ENCODE peak calls at places on chromosomes 13 and 19, in ten cellular contexts. R, G, D, M, X, Q, K, O, B and E are unnamed samples.

GRCh38 chr19:55658846-55659459 is 4.1 kb downstream of the U2AF2 start:
- DNase-seq in R (no peak), G (no peak), D (no peak), M (no peak), X (no peak), Q (no peak), K (no peak), O (no peak), B (no peak), E (no peak)

GRCh38 chr19:37007587-37008220 is 70.5 kb upstream of the ZNF420 start:
- DNase-seq in R (no peak), G (no peak), D (peak), M (peak), X (no peak), Q (peak), K (no peak), O (peak), B (peak), E (peak)

GRCh38 chr13:32883501-32883900 is 132.7 kb upstream of the KL start:
- DNase-seq in R (no peak), G (no peak), D (peak), M (no peak), X (peak), Q (no peak), K (peak), O (no peak), B (peak), E (peak)

GRCh38 chr19:53545271-53546065 is 7.5 kb downstream of the ZNF331 start:
- DNase-seq in R (no peak), G (peak), D (no peak), M (peak), X (no peak), Q (no peak), K (peak), O (no peak), B (no peak), E (peak)

GRCh38 chr19:5141278-5141925 is 172.5 kb downstream of the KDM4B start:
- DNase-seq in R (no peak), G (no peak), D (peak), M (no peak), X (no peak), Q (peak), K (no peak), O (no peak), B (peak), E (peak)

GRCh38 chr13:52899206-52899605 is 50.8 kb upstream of the PCDH8 start:
- DNase-seq in R (no peak), G (no peak), D (no peak), M (no peak), X (no peak), Q (no peak), K (no peak), O (no peak), B (no peak), E (no peak)

GRCh38 chr19:18156841-18157464 is 4.0 kb downstream of the PIK3R2 start:
- DNase-seq in R (no peak), G (peak), D (peak), M (peak), X (peak), Q (no peak), K (peak), O (peak), B (peak), E (peak)

GRCh38 chr13:34001357-34001756 is 183.4 kb downstream of the RFC3 start:
- DNase-seq in R (no peak), G (no peak), D (no peak), M (no peak), X (no peak), Q (no peak), K (no peak), O (no peak), B (no peak), E (no peak)

GRCh38 chr19:29212614-29213573 is at the start of gene UQCRFS1:
- DNase-seq in R (peak), G (peak), D (peak), M (peak), X (peak), Q (peak), K (peak), O (peak), B (peak), E (peak)

GRCh38 chr19:39679791-39680168 is 24.1 kb downstream of the LGALS16 start:
- DNase-seq in R (no peak), G (no peak), D (no peak), M (no peak), X (no peak), Q (peak), K (no peak), O (no peak), B (no peak), E (no peak)

GRCh38 chr13:43132228-43132627 is 108.8 kb downstream of the DNAJC15 start:
- DNase-seq in R (peak), G (no peak), D (peak), M (peak), X (no peak), Q (no peak), K (peak), O (peak), B (peak), E (peak)

GRCh38 chr13:44762946-44763345 is 186.8 kb upstream of the TSC22D1 start:
- DNase-seq in R (no peak), G (no peak), D (no peak), M (no peak), X (no peak), Q (no peak), K (peak), O (no peak), B (no peak), E (no peak)

GRCh38 chr19:44401108-44401786 is at the start of gene ZNF285:
- DNase-seq in R (peak), G (peak), D (peak), M (peak), X (peak), Q (peak), K (peak), O (peak), B (peak), E (peak)

GRCh38 chr13:79128158-79128557 is 277.9 kb downstream of the RBM26 start:
- DNase-seq in R (no peak), G (peak), D (peak), M (no peak), X (no peak), Q (no peak), K (peak), O (no peak), B (peak), E (peak)

GRCh38 chr19:22783651-22784050 is 300 bp downstream of the ZNF99 start:
- DNase-seq in R (no peak), G (no peak), D (no peak), M (no peak), X (no peak), Q (no peak), K (no peak), O (no peak), B (no peak), E (no peak)

DNA sequence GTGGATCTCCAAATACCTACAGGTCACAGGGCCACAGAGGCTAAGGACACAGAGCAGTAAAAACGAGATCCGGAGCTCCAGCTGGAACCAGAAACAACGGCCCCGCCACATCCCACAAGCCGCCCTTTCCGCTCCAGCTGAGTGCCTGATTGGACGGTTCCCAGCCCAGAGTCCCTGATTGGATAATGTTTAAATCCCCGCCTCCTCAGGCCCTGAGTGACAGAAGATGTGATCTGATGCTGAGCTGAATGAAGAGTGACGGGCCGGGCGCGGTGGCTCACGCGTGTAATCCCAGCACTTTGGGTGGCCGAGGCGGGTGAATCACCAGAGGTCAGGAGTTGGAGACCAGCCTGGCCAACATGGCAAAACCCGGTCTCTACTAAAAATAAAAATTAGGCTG is at the start of gene ZNF99:
- DNase-seq in R (no peak), G (no peak), D (no peak), M (no peak), X (peak), Q (no peak), K (no peak), O (no peak), B (no peak), E (no peak)
- H3K4me3 ChIP-seq in R (no peak), G (peak), D (no peak), M (no peak), X (peak), Q (no peak), K (no peak), O (peak), B (no peak), E (no peak)

DNA sequence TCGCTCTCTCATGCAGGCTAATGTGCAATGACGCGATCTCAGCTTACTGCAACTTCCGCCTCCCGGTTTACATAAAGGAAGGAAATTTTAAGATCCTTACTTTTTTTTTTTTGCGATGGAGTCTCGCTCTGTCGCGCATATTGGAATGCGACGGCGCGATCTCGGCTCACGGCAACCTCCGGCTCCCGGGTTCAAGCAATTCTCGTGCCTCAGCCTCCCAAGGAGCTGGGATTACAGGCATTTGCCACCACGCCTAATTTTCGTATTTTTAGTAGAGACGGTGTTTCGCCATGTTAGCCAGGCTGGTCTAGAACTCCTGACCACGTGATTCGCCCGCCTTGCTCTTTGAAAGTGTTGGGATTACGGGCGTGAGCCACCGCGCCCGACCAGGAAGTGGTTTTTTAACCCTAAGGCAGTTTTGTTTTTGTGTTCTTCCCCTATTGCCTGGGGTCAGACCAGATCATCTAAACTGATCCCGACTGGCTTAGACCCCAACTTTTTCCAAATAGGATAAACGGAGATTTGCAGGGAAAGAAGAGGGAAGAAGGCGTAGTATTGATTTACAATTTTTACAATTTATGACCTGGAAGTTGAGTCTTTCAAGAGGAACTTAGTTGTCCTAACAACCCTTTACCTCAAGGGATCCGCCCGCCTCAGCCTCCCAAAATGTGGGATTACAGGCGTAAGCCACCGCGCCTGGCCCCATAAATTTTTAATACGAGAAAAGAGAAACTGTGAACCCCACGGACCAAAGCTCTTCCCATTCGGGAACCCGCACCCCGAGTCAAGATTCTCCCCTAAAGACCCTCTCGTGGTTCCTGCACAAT is 142.0 kb downstream of the ZNF737 start:
- DNase-seq in R (peak), G (peak), D (peak), M (peak), X (peak), Q (peak), K (peak), O (peak), B (peak), E (peak)
- H3K4me3 ChIP-seq in R (peak), G (peak), D (peak), M (peak), X (peak), Q (peak), K (peak), O (peak), B (peak), E (peak)

DNA sequence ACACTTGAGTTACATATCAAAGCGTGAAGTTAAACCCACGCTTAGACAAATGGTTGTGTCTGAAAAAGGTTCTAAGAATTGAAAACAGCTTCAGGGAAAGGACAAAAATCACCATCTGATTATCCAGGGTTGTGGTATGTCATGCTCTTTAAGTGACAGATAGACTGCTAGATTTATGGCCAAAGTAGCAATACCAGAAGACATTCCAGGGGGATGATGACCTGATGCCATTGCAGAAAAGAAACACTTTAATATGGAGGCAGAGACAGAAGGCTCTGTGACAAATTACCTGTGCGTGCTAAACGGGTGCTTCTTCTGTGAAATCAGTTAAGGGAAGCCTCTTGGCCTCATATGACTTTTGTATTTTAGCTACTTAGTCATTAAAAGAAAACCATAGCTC is 144.3 kb upstream of the RNF113B start:
- DNase-seq in R (no peak), G (no peak), D (no peak), M (no peak), X (no peak), Q (no peak), K (no peak), O (no peak), B (no peak), E (no peak)
- H3K4me3 ChIP-seq in R (no peak), G (no peak), D (no peak), M (no peak), X (no peak), Q (no peak), K (no peak), O (no peak), B (no peak), E (no peak)

DNA sequence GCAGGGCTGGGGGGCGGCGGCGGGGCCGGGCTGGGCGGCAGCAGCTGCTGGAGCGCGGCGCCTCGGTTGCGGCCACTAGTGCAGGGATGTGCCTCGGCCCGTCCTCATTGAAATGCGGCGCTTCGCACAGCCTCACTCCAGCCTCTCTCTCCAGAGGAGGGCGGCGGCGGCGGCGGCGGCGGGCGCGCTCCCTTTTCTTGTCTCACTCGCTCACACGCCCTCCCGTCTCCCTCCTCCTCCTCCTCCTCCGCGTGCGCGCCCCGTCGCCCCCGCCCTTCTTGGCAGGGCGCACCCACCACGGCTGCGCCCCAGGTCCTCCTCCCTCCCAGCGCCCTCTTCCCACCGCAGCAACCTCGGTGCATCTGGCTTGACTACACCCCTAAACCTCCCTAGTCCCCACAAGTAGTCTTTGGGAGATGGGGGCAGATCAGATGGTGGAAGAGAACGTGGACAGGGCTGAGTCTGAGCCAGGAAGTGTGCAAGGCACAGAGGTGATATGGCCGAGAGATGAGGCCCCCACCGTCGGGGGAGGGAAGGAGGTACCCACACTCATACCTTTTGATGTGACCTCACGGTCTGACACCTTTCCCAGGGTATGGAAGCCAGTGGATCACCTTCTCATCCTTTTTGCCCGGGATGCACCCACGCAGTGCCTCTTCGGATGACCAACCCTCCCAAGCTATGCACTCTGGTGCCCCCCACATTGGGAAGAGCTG is at the start of gene DCLK1:
- DNase-seq in R (peak), G (peak), D (peak), M (no peak), X (peak), Q (no peak), K (peak), O (peak), B (peak), E (peak)
- H3K4me3 ChIP-seq in R (peak), G (peak), D (peak), M (peak), X (peak), Q (no peak), K (peak), O (peak), B (peak), E (peak)

DNA sequence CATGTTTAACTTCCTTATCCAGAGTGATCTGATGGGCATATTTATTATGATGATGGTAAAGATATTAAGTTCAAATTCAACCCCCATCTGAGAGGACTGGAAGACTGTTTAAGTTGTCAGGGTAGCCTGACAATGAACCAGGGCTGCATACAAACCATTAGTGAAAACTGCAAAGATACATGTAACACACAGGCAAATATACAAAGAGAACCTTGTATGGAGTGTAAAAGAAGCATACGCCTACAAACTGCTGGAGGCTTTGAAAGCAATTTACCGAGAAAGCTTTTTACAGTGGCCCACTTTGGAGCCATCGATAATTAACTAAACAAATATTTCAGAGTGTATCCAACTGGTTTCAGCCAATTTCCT is 231.4 kb upstream of the SPRY2 start:
- DNase-seq in R (no peak), G (no peak), D (no peak), M (no peak), X (no peak), Q (no peak), K (no peak), O (no peak), B (no peak), E (no peak)
- H3K4me3 ChIP-seq in R (no peak), G (no peak), D (no peak), M (no peak), X (no peak), Q (no peak), K (no peak), O (no peak), B (no peak), E (no peak)

GRCh38 chr13:106633321-106633720 is 65.4 kb upstream of the ARGLU1 start:
- DNase-seq in R (no peak), G (no peak), D (no peak), M (no peak), X (no peak), Q (no peak), K (no peak), O (no peak), B (no peak), E (no peak)
- H3K4me3 ChIP-seq in R (no peak), G (no peak), D (no peak), M (no peak), X (no peak), Q (no peak), K (no peak), O (no peak), B (no peak), E (no peak)

GRCh38 chr19:1170938-1171754 is 2.9 kb downstream of the SBNO2 start:
- DNase-seq in R (no peak), G (no peak), D (no peak), M (no peak), X (no peak), Q (no peak), K (no peak), O (no peak), B (no peak), E (no peak)

GRCh38 chr19:1167687-1168561 is 6.1 kb downstream of the SBNO2 start:
- DNase-seq in R (no peak), G (no peak), D (no peak), M (no peak), X (no peak), Q (no peak), K (no peak), O (no peak), B (no peak), E (no peak)

GRCh38 chr19:1169921-1170885 is 3.9 kb downstream of the SBNO2 start:
- DNase-seq in R (no peak), G (no peak), D (peak), M (no peak), X (peak), Q (no peak), K (peak), O (peak), B (no peak), E (peak)

GRCh38 chr19:1168562-1168873 is 5.5 kb downstream of the SBNO2 start:
- DNase-seq in R (no peak), G (no peak), D (no peak), M (no peak), X (no peak), Q (no peak), K (no peak), O (no peak), B (no peak), E (no peak)

DNA sequence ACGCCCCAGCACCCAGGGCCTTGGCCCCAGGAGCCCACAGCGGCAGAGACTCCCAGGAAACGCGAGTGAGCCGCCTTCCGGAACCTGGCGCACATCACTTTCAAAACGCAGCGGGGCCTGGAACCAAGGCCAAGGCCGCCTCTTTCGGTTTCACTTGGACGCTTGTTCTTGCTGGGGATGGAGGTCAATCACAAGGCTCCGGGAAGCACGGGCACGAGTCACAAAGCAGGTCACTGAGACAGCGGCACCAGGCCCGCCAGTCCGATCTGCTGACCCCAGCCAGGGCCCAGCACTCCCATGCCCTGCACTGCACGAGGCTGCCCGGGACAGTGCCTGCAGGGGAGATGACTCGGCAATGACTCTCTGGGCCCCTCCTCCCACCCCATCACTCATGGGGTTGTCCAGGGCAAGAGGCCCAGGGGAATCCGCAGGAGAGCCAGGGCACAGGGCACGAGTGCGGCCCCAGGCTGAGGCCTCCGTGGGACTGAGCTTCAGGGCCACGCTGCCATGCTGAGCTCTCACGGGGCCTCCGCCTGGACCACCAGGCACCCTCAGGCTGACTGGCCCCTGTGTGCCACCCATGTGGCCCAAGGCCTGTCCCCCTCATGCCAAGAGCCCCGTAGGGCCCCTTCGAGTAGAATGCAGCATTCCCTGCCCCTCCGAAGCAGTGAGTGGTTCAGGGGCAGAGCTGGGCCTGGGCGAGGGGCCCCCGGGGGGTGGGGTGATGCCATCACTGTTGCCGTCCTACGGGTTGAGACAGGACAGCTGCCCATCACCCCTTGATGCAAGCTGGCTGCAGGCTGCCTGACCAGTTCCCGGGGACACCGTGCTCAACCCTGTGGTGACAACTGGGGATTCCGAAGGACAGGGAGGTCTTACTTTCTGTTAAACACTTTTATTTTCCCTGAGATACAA is 4.9 kb downstream of the SBNO2 start:
- DNase-seq in R (no peak), G (no peak), D (peak), M (peak), X (peak), Q (no peak), K (peak), O (no peak), B (peak), E (peak)
- H3K4me3 ChIP-seq in R (no peak), G (peak), D (no peak), M (no peak), X (peak), Q (no peak), K (peak), O (no peak), B (no peak), E (peak)

GRCh38 chr13:51747438-51748434 is 56.2 kb downstream of the DHRS12 start:
- DNase-seq in R (no peak), G (no peak), D (no peak), M (no peak), X (no peak), Q (no peak), K (no peak), O (no peak), B (no peak), E (no peak)
- H3K4me3 ChIP-seq in R (no peak), G (no peak), D (no peak), M (no peak), X (no peak), Q (no peak), K (no peak), O (no peak), B (no peak), E (no peak)